ENCODE peak calls at places on chromosomes 11 and 22, in nine cellular contexts. R is amniotic stem cell; T is activated CD4-positive, CD25-positive, alpha-beta regulatory T cell; I is fibroblast of gingiva; V is DMS 273 treated with DMSO at 0.1 percent for 48 hours; Q is right atrium auricular region; D is GM12865; J is ELR; O is sciatic nerve. Z is an unnamed sample.

GRCh38 chr22:46653596-46653995 is 33.4 kb downstream of the GRAMD4 start:
- DNase-seq in V (no peak), J (no peak), Q (no peak), T (no peak), O (no peak), R (no peak), I (no peak), D (peak), Z (no peak)

GRCh38 chr11:9687736-9688494 is 24.0 kb downstream of the SWAP70 start:
- DNase-seq in V (no peak), T (no peak), J (peak), Q (no peak), D (no peak), I (peak), O (no peak), R (no peak), Z (no peak)

GRCh38 chr22:42114721-42115120 is 15.9 kb downstream of the CYP2D6 start:
- DNase-seq in I (peak), Q (no peak), T (no peak), R (no peak), J (peak), O (no peak), D (peak), V (no peak), Z (no peak)

GRCh38 chr11:103894034-103894433 is 142.4 kb upstream of the DDI1 start:
- DNase-seq in J (no peak), T (no peak), D (no peak), V (no peak), Q (no peak), I (no peak), R (no peak), O (no peak), Z (no peak)

GRCh38 chr11:132831272-132831671 is 701.0 kb downstream of the OPCML start:
- DNase-seq in T (no peak), J (no peak), Q (no peak), D (no peak), V (no peak), I (no peak), O (no peak), R (no peak), Z (no peak)

GRCh38 chr22:31039393-31039792 is 41.7 kb upstream of the SMTN start:
- DNase-seq in O (peak), I (peak), J (peak), V (no peak), D (no peak), R (no peak), Q (no peak), T (no peak), Z (no peak)

GRCh38 chr11:111540114-111540920 is at the start of gene LAYN:
- DNase-seq in V (no peak), I (peak), R (peak), T (peak), J (peak), Q (no peak), D (no peak), O (peak), Z (no peak)

GRCh38 chr11:113992459-113993105 is 17.7 kb downstream of the HTR3A start:
- DNase-seq in D (no peak), Q (no peak), I (no peak), V (no peak), R (no peak), O (no peak), J (no peak), T (no peak), Z (peak)

GRCh38 chr11:134418119-134418840 is 6.2 kb upstream of the B3GAT1 start:
- DNase-seq in Q (no peak), V (no peak), R (no peak), J (peak), T (no peak), O (no peak), I (no peak), D (no peak), Z (no peak)

GRCh38 chr11:85694385-85694980 is 8.5 kb upstream of the CCDC89 start:
- DNase-seq in O (no peak), Q (no peak), R (peak), T (no peak), J (peak), V (no peak), D (peak), I (peak), Z (no peak)

GRCh38 chr22:44311855-44312170 is 938 bp downstream of the SHISAL1 start:
- DNase-seq in O (no peak), T (no peak), R (no peak), J (peak), Q (no peak), I (peak), V (no peak), D (no peak), Z (no peak)

GRCh38 chr11:122883682-122883981 is 1.1 kb downstream of the JHY start:
- DNase-seq in J (no peak), O (no peak), D (no peak), Q (no peak), V (no peak), T (no peak), I (no peak), R (no peak), Z (no peak)

GRCh38 chr11:12917830-12918229 is 91.3 kb upstream of the RASSF10 start:
- DNase-seq in D (no peak), T (no peak), O (no peak), R (no peak), V (no peak), I (no peak), J (no peak), Q (no peak), Z (no peak)

GRCh38 chr11:33507356-33507755 is 193.3 kb downstream of the C11orf91 start:
- DNase-seq in Q (no peak), J (no peak), R (no peak), D (no peak), T (no peak), V (no peak), O (no peak), I (no peak), Z (no peak)

GRCh38 chr11:95794086-95794485 is 3.8 kb downstream of the CEP57 start:
- DNase-seq in Q (no peak), T (no peak), J (peak), D (no peak), V (no peak), O (no peak), I (peak), R (no peak), Z (no peak)

GRCh38 chr11:117582491-117582890 is 214.5 kb downstream of the DSCAML1 start:
- DNase-seq in Q (no peak), J (no peak), O (peak), V (no peak), I (no peak), T (no peak), R (no peak), D (no peak), Z (no peak)

GRCh38 chr11:20113147-20113435 is 47.2 kb downstream of the DBX1 start:
- DNase-seq in D (no peak), O (no peak), T (no peak), V (no peak), J (no peak), R (no peak), Q (no peak), I (no peak), Z (no peak)

GRCh38 chr22:43851058-43851978 is 11.0 kb downstream of the SULT4A1 start:
- DNase-seq in I (no peak), J (no peak), T (no peak), D (no peak), O (peak), R (no peak), Q (no peak), V (no peak), Z (no peak)

GRCh38 chr11:128497057-128497957 is 90.1 kb downstream of the ETS1 start:
- DNase-seq in V (no peak), J (peak), D (peak), O (no peak), R (peak), T (no peak), I (peak), Q (no peak), Z (no peak)

GRCh38 chr11:64762277-64762915 is 2.6 kb upstream of the PYGM start:
- DNase-seq in R (no peak), D (peak), T (no peak), I (no peak), O (peak), Q (no peak), J (no peak), V (no peak), Z (no peak)

GRCh38 chr11:60871378-60872061 is 4.2 kb downstream of the ZP1 start:
- DNase-seq in J (peak), Q (no peak), O (peak), V (no peak), T (no peak), D (no peak), R (no peak), I (peak), Z (no peak)

GRCh38 chr22:43427296-43428004 is 15.6 kb downstream of the MPPED1 start:
- DNase-seq in J (no peak), I (no peak), O (no peak), T (no peak), Q (no peak), R (no peak), V (no peak), D (no peak), Z (no peak)

GRCh38 chr11:77392842-77393241 is 81.1 kb downstream of the PAK1 start:
- DNase-seq in D (no peak), O (no peak), T (no peak), J (no peak), R (no peak), V (no peak), Q (no peak), I (no peak), Z (no peak)

GRCh38 chr11:94717667-94718066 is 50.5 kb upstream of the AMOTL1 start:
- DNase-seq in Q (no peak), J (no peak), I (no peak), V (no peak), R (no peak), O (no peak), D (no peak), T (no peak), Z (no peak)

GRCh38 chr11:73262851-73263495 is 9.2 kb upstream of the P2RY6 start:
- DNase-seq in I (peak), O (peak), V (no peak), T (no peak), J (peak), D (no peak), Q (peak), R (no peak), Z (no peak)

GRCh38 chr22:30317778-30318177 is 9.0 kb downstream of the TBC1D10A start:
- DNase-seq in O (no peak), R (no peak), J (no peak), Q (no peak), I (no peak), T (no peak), V (no peak), D (no peak), Z (no peak)

GRCh38 chr11:117613521-117613920 is 183.5 kb downstream of the DSCAML1 start:
- DNase-seq in D (no peak), R (no peak), Q (no peak), I (no peak), J (no peak), T (no peak), V (no peak), O (no peak), Z (no peak)

GRCh38 chr11:80937831-80938230 is 1497.0 kb upstream of the TENM4 start:
- DNase-seq in Q (no peak), T (no peak), J (no peak), I (no peak), O (no peak), D (no peak), V (no peak), R (no peak), Z (no peak)

GRCh38 chr22:36471341-36471821 is 10.1 kb downstream of the TXN2 start:
- DNase-seq in D (no peak), T (no peak), J (peak), Q (no peak), I (no peak), V (no peak), R (no peak), O (no peak), Z (no peak)

GRCh38 chr11:82978422-82979099 is 77.0 kb downstream of the DDIAS start:
- DNase-seq in O (no peak), D (peak), T (no peak), J (peak), V (no peak), R (no peak), I (peak), Q (no peak), Z (no peak)

GRCh38 chr22:30309981-30310672 is 16.6 kb downstream of the TBC1D10A start:
- DNase-seq in D (peak), R (no peak), J (no peak), T (no peak), Q (peak), V (no peak), I (peak), O (no peak), Z (no peak)